ENCODE peak calls at places on chromosome 19, in seven cellular contexts. R is AG04450; D is EL; A is left kidney; Y is K562; P is stimulated activated CD8-positive, alpha-beta memory T cell treated with anti-CD3 and anti-CD28 coated beads, Interleukin-12 subunit alpha, Interleukin-12 subunit beta, amount 100 ng/mL, for 4 hours; W is GM12878. L is an unnamed sample.

GRCh38 chr19:46489445-46490272 is 6.0 kb downstream of the PNMA8B start:
- DNase-seq in R (no peak), D (peak), A (peak), Y (peak), P (no peak), W (no peak), L (no peak)

GRCh38 chr19:53927745-53928144 is 18.7 kb downstream of the CACNG7 start:
- DNase-seq in R (peak), D (peak), A (peak), Y (peak), P (no peak), W (no peak), L (no peak)

GRCh38 chr19:31863122-31863521 is 482.3 kb upstream of the ZNF507 start:
- DNase-seq in R (no peak), D (no peak), A (no peak), Y (peak), P (no peak), W (no peak), L (no peak)

GRCh38 chr19:21921691-21922180 is 85.8 kb upstream of the ZNF43 start:
- DNase-seq in R (no peak), D (no peak), A (no peak), Y (no peak), P (no peak), W (no peak), L (no peak)

GRCh38 chr19:4007836-4008539 is 452 bp downstream of the PIAS4 start:
- DNase-seq in R (no peak), D (peak), A (peak), Y (peak), P (no peak), W (no peak), L (no peak)

GRCh38 chr19:30158067-30158892 is 213.9 kb upstream of the ZNF536 start:
- DNase-seq in R (no peak), D (no peak), A (no peak), Y (no peak), P (no peak), W (no peak), L (no peak)

GRCh38 chr19:50708179-50708879 is 11.3 kb downstream of the SHANK1 start:
- DNase-seq in R (no peak), D (no peak), A (no peak), Y (no peak), P (no peak), W (no peak), L (no peak)

GRCh38 chr19:1407662-1408299 is 395 bp downstream of the DAZAP1 start:
- DNase-seq in R (no peak), D (peak), A (no peak), Y (no peak), P (peak), W (no peak), L (peak)

GRCh38 chr19:4878491-4878968 is 11.1 kb upstream of the PLIN3 start:
- DNase-seq in R (no peak), D (no peak), A (peak), Y (no peak), P (no peak), W (no peak), L (no peak)

L was measured in NCI-H2171 treated with DMSO at 0.1 percent for 48 hours.